ENCODE peak calls at places on chromosomes 4 and X, in ten cellular contexts. V is nephron progenitor cell; C is HFF-Myc; R is activated CD4-positive, alpha-beta T cell treated with anti-CD3 and anti-CD28 coated beads, Interleukin-2, amount 50 U/mL, for 24 hours; M is NCI-H2081; F is activated effector memory CD4-positive, alpha-beta T cell treated with Interleukin-2 at 50 U/mL for 16 hours; K is iPS-NIHi11; W is left cardiac atrium; X is brain microvascular endothelial cell; P is NCI-H2107. E is an unnamed sample.

GRCh38 chrX:56763556-56764152 is 34.6 kb downstream of the NBDY start:
- DNase-seq in V (peak; percentile 58), C (no peak), R (no peak), M (no peak), F (peak; percentile 15), K (no peak), W (peak; percentile 77), X (peak; percentile 16), P (no peak), E (no peak)

GRCh38 chrX:42678133-42678532 is 99.8 kb downstream of the PPP1R2C start:
- DNase-seq in V (no peak), C (no peak), R (no peak), M (peak; percentile 1), F (no peak), K (no peak), W (peak; percentile 19), X (peak; percentile 27), P (no peak), E (no peak)

GRCh38 chrX:926991-927390 is 285.5 kb downstream of the CRLF2 start:
- DNase-seq in V (no peak), C (no peak), R (no peak), M (no peak), F (no peak), K (no peak), W (no peak), X (no peak), P (no peak), E (no peak)

GRCh38 chr4:99998062-99998880 is 48.2 kb upstream of the H2AZ1 start:
- DNase-seq in V (no peak), C (no peak), R (no peak), M (peak; percentile 29), F (no peak), K (peak; percentile 17), W (no peak), X (peak; percentile 40), P (no peak), E (no peak)

GRCh38 chr4:18444286-18444685 is 422.7 kb upstream of the LCORL start:
- DNase-seq in V (no peak), C (no peak), R (no peak), M (no peak), F (no peak), K (no peak), W (no peak), X (no peak), P (no peak), E (no peak)

GRCh38 chr4:42397256-42397634 is at the start of gene SHISA3:
- DNase-seq in V (no peak), C (no peak), R (no peak), M (no peak), F (no peak), K (peak; percentile 57), W (peak; percentile 57), X (no peak), P (no peak), E (peak; percentile 20)

GRCh38 chr4:40038972-40039371 is 17.7 kb upstream of the N4BP2 start:
- DNase-seq in V (no peak), C (no peak), R (no peak), M (no peak), F (no peak), K (no peak), W (no peak), X (no peak), P (no peak), E (no peak)

GRCh38 chrX:132614297-132614696 is 125.5 kb upstream of the MBNL3 start:
- DNase-seq in V (peak; percentile 36), C (no peak), R (no peak), M (no peak), F (no peak), K (peak; percentile 3), W (no peak), X (no peak), P (peak; percentile 2), E (no peak)

GRCh38 chrX:129577473-129577872 is 37.4 kb downstream of the OCRL start:
- DNase-seq in V (no peak), C (peak; percentile 20), R (no peak), M (no peak), F (no peak), K (no peak), W (no peak), X (peak; percentile 87), P (no peak), E (no peak)